ENCODE peak calls at places on chromosomes 2 and 18, in six cellular contexts. C is SK-N-SH, B is GM12878, X is HepG2, K is K562, V is H1. R is an unnamed sample.

GRCh38 chr2:42777883-42778805 is 14.2 kb upstream of the OXER1 start:
- DNase-seq in V (no peak), C (no peak), B (no peak), X (no peak), K (no peak), R (no peak)

GRCh38 chr18:12995952-12996477 is 4.9 kb downstream of the CEP192 start:
- DNase-seq in B (no peak), X (peak; percentile 31), K (no peak), V (no peak), C (no peak), R (no peak)

GRCh38 chr2:215611609-215612386 is 175.9 kb upstream of the FN1 start:
- DNase-seq in C (no peak), K (no peak), X (peak; percentile 65), B (no peak), V (no peak), R (no peak)

GRCh38 chr2:98560256-98560771 is 48.0 kb downstream of the COA5 start:
- DNase-seq in X (no peak), C (no peak), K (peak; percentile 94), B (no peak), V (no peak), R (no peak)

GRCh38 chr2:45345331-45346305 is 265.4 kb downstream of the SRBD1 start:
- DNase-seq in X (no peak), C (peak; percentile 48), B (no peak), V (peak; percentile 40), K (no peak), R (no peak)

GRCh38 chr18:58202406-58202730 is 158.3 kb downstream of the NEDD4L start:
- DNase-seq in V (no peak), X (no peak), K (no peak), B (no peak), C (peak; percentile 68), R (peak; percentile 66)

GRCh38 chr2:54891901-54892300 is 158.3 kb downstream of the RTN4 start:
- DNase-seq in K (no peak), X (no peak), C (no peak), B (no peak), V (no peak), R (no peak)

GRCh38 chr2:197871780-197872456 is 67.5 kb downstream of the PLCL1 start:
- DNase-seq in C (no peak), V (no peak), X (no peak), B (no peak), K (no peak), R (no peak)

GRCh38 chr2:216257089-216257488 is 115.2 kb downstream of the MARCHF4 start:
- DNase-seq in X (no peak), B (no peak), C (no peak), K (no peak), V (no peak), R (no peak)

GRCh38 chr18:68915066-68915465 is 117.2 kb downstream of the CCDC102B start:
- DNase-seq in K (no peak), V (no peak), C (no peak), B (no peak), X (no peak), R (no peak)

GRCh38 chr2:168583064-168583709 is 127.1 kb downstream of the CERS6 start:
- DNase-seq in C (no peak), B (no peak), V (no peak), X (no peak), K (no peak), R (no peak)

GRCh38 chr2:209495855-209496585 is 72.2 kb downstream of the MAP2 start:
- DNase-seq in B (no peak), K (no peak), C (peak; percentile 8), X (peak; percentile 86), V (no peak), R (no peak)

DNA sequence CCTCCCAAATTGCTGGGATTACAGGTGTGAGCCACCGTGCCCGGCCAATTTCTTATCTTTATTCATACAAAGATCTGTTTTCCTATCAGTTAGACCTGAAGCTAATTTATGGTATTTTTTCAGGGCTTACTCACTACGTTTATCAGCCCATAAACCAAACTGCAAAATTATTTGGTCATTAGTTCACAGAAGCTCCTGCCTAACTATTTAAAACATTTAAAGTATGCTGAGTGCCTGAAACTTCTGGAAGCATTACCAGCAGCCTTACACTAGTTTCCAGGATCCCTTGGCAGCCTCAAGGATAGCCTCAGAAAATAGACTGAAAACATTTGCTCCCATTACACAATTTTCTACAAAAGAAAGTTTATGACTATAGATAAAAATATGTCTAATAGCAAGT is 68.8 kb downstream of the GALNT13 start:
- DNase-seq in V (no peak), B (no peak), X (no peak), K (no peak), C (no peak), R (no peak)
- TF ChIP-seq JUND in V (no peak), B (no peak), X (no peak), K (no peak), C (no peak), R (no peak)

DNA sequence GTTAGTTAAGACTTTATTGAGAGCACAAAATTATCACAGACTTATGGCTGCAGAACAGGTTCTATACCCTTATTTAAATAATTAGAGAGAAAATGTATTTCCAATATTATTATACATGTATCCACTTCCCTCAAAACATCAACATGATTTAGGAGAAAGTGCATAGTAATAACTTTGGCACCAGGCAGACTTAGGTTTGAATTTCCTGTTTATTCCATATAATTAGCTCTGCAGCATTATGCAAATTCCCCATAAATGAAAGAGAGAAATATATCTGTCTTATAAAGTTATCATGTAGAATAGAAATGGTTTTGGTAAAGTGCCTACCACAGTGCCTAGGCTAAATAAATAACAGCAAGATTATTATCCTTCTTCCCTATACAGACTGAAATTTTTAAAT is 15.3 kb downstream of the SCN9A start:
- DNase-seq in V (no peak), K (no peak), C (no peak), B (no peak), X (no peak), R (no peak)
- TF ChIP-seq JUND in V (no peak), K (no peak), C (no peak), B (no peak), X (no peak), R (no peak)

GRCh38 chr2:60872510-60872928 is 8.9 kb upstream of the REL start:
- DNase-seq in X (no peak), B (peak; percentile 42), C (no peak), V (no peak), K (no peak), R (no peak)

GRCh38 chr2:60868589-60869273 is 12.6 kb upstream of the REL start:
- DNase-seq in K (no peak), V (no peak), B (no peak), C (no peak), X (no peak), R (no peak)

GRCh38 chr2:60867848-60868247 is 13.5 kb upstream of the REL start:
- DNase-seq in K (no peak), X (no peak), V (no peak), B (no peak), C (no peak), R (no peak)

GRCh38 chr2:60875520-60875919 is 5.9 kb upstream of the REL start:
- DNase-seq in V (no peak), B (no peak), C (no peak), K (no peak), X (no peak), R (no peak)

GRCh38 chr2:60873381-60873780 is 8.0 kb upstream of the REL start:
- DNase-seq in V (no peak), C (no peak), B (peak; percentile 67), K (no peak), X (no peak), R (no peak)
- TF ChIP-seq JUND in V (no peak), C (no peak), B (peak; percentile 63), K (no peak), X (no peak), R (no peak)

GRCh38 chr18:79217979-79218604 is 148.9 kb downstream of the ATP9B start:
- DNase-seq in K (no peak), V (no peak), B (no peak), C (no peak), X (no peak), R (no peak)
- TF ChIP-seq JUND in K (peak; percentile 62), V (no peak), B (no peak), C (no peak), X (no peak), R (no peak)

GRCh38 chr2:64637000-64637628 is 16.6 kb downstream of the SERTAD2 start:
- DNase-seq in C (no peak), X (no peak), K (no peak), B (peak; percentile 54), V (no peak), R (no peak)
- TF ChIP-seq JUND in C (no peak), X (no peak), K (no peak), B (no peak), V (no peak), R (no peak)

DNA sequence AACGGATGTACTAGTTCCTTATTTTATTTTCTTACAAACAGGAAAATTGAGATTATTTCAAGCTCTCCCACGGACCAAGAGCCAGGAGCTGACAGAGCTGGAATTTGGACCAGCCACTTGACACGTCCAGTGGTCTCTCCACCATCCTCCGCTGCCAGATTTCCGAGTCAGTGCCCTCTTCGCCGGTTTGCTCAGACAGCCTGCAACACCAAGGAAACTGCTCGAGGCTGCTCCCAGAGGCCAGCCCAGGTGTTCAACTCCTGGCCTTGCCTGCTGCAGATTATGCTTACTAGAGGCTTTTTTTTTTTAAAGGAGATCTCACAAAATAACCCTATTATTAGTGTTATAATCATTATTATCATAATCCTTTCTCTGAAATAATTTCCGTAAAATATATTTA is 779.8 kb downstream of the RNF144A start:
- DNase-seq in X (no peak), V (no peak), K (no peak), C (no peak), B (no peak), R (no peak)
- TF ChIP-seq JUND in X (no peak), V (no peak), K (no peak), C (no peak), B (no peak), R (no peak)

GRCh38 chr2:112065486-112065885 is 10.4 kb downstream of the TMEM87B start:
- DNase-seq in C (no peak), X (no peak), V (no peak), B (no peak), K (no peak), R (no peak)

GRCh38 chr2:112061840-112062239 is 6.8 kb downstream of the TMEM87B start:
- DNase-seq in X (no peak), C (no peak), K (no peak), V (no peak), B (no peak), R (no peak)

GRCh38 chr2:112062894-112063293 is 7.8 kb downstream of the TMEM87B start:
- DNase-seq in X (no peak), K (no peak), V (no peak), B (no peak), C (no peak), R (no peak)

GRCh38 chr2:112061299-112061698 is 6.2 kb downstream of the TMEM87B start:
- DNase-seq in K (no peak), V (no peak), X (no peak), B (no peak), C (no peak), R (no peak)

DNA sequence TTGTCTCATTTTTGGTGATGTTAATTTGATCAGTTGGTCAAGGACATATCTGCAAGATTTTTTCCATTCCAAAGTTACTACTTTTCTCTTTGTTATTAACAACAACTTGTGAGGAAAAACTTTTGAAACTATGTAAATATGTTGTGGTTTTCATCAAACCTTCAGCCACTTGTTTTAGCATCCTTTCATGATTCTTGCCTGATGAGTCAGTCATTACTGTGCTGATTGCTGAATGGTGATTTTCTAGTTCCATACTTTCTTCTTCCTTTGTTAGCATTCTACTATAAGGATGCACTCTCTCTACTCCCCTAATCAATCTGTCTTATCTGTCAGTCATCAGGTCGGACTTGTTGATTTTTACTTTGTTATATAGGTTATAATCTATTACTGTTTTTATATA is 10.9 kb downstream of the TMEM87B start:
- DNase-seq in B (no peak), C (no peak), K (no peak), X (no peak), V (no peak), R (no peak)
- TF ChIP-seq JUND in B (no peak), C (peak; percentile 73), K (no peak), X (no peak), V (no peak), R (no peak)

GRCh38 chr2:174609261-174609660 is 11.7 kb upstream of the WIPF1 start:
- DNase-seq in C (no peak), V (no peak), B (no peak), K (no peak), X (no peak), R (no peak)
- TF ChIP-seq JUND in C (no peak), V (no peak), B (no peak), K (no peak), X (no peak), R (no peak)